ENCODE peak calls at places on chromosomes 1 and 21, in seven cellular contexts. R is cardiac muscle cell, B is pancreas, P is transverse colon, V is tibial nerve, K is heart left ventricle, M is thyroid gland. Y is an unnamed sample.

GRCh38 chr1:61202854-61203603 is 120.7 kb downstream of the NFIA start:
- DNase-seq in R (no peak), B (no peak), P (no peak), V (no peak), K (no peak), M (no peak), Y (no peak)

GRCh38 chr1:192402571-192402970 is 85.8 kb downstream of the RGS21 start:
- DNase-seq in R (no peak), B (no peak), P (no peak), V (no peak), K (no peak), M (no peak), Y (no peak)

GRCh38 chr1:56416385-56416972 is 162.9 kb downstream of the PLPP3 start:
- DNase-seq in R (peak; percentile 65), B (no peak), P (no peak), V (no peak), K (no peak), M (no peak), Y (no peak)

GRCh38 chr1:84719477-84720274 is 29.4 kb upstream of the SSX2IP start:
- DNase-seq in R (peak; percentile 44), B (no peak), P (no peak), V (no peak), K (no peak), M (no peak), Y (no peak)

GRCh38 chr1:205600085-205600484 is 31.7 kb downstream of the ELK4 start:
- DNase-seq in R (peak; percentile 72), B (peak; percentile 1), P (no peak), V (no peak), K (no peak), M (no peak), Y (no peak)

GRCh38 chr1:89873757-89874156 is 52.9 kb downstream of the LRRC8D start:
- DNase-seq in R (peak; percentile 91), B (no peak), P (no peak), V (no peak), K (no peak), M (no peak), Y (no peak)

GRCh38 chr21:40053007-40053406 is 185.8 kb downstream of the PCP4 start:
- DNase-seq in R (no peak), B (no peak), P (peak; percentile 13), V (peak; percentile 36), K (peak; percentile 69), M (peak; percentile 86), Y (no peak)

GRCh38 chr1:115647919-115648597 is 6.3 kb downstream of the VANGL1 start:
- DNase-seq in R (no peak), B (no peak), P (no peak), V (no peak), K (peak; percentile 49), M (no peak), Y (no peak)

GRCh38 chr21:17461014-17461413 is 51.8 kb upstream of the CXADR start:
- DNase-seq in R (peak; percentile 89), B (peak; percentile 38), P (no peak), V (no peak), K (peak; percentile 70), M (no peak), Y (no peak)

GRCh38 chr1:203495845-203496244 is 1.9 kb downstream of the OPTC start:
- DNase-seq in R (no peak), B (no peak), P (no peak), V (no peak), K (no peak), M (no peak), Y (no peak)
- H3K4me1 ChIP-seq in R (no peaks in the 10 kb centered on the region), B (no peaks in the 10 kb centered on the region), P (no peaks in the 10 kb centered on the region), V (no peaks in the 10 kb centered on the region), K (no peaks in the 10 kb centered on the region), M (no peaks in the 10 kb centered on the region), Y (peaks cover 4% of the 10 kb centered on the region)

GRCh38 chr1:204203206-204203767 is 7.0 kb upstream of the KISS1 start:
- DNase-seq in R (no peak), B (no peak), P (no peak), V (no peak), K (no peak), M (no peak), Y (no peak)
- H3K27me3 ChIP-seq in R (peaks cover 17% of the 10 kb centered on the region), B (no peaks in the 10 kb centered on the region), P (peaks cover 26% of the 10 kb centered on the region), V (peaks cover 19% of the 10 kb centered on the region), K (no peaks in the 10 kb centered on the region), M (no peaks in the 10 kb centered on the region), Y (no peaks in the 10 kb centered on the region)

GRCh38 chr1:153546796-153547559 is 1.4 kb upstream of the S100A4 start:
- DNase-seq in R (no peak), B (no peak), P (peak; percentile 6), V (no peak), K (no peak), M (peak; percentile 84), Y (no peak)

GRCh38 chr1:153545067-153546055 is at the start of gene S100A4:
- DNase-seq in R (peak; percentile 95), B (peak; percentile 93), P (peak; percentile 97), V (peak; percentile 94), K (peak; percentile 95), M (peak; percentile 98), Y (peak; percentile 81)

GRCh38 chr1:153547560-153548551 is 1.2 kb downstream of the S100A3 start:
- DNase-seq in R (no peak), B (no peak), P (peak; percentile 7), V (no peak), K (no peak), M (no peak), Y (no peak)

GRCh38 chr1:153544453-153545066 is 1.0 kb downstream of the S100A4 start:
- DNase-seq in R (no peak), B (no peak), P (no peak), V (no peak), K (no peak), M (no peak), Y (no peak)

DNA sequence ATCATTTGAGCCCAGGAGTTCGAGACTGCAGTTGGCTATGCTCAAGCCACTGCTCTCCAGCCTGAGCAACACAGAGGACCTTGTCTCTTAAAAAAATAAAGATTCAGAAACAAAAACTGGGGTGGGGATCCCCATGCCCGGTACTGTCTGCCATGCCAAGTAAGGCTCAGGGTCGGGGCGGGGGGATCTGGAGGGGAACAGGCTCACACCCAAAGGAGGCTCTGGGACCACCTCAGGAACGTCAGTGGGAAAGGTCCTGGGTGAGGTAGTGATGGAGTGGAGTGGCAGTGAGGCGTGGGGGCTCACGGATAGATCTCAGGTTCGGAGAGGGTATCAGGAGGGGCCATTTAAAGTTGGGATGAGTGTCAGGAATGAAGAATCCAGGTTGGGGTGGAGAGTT is 765 bp upstream of the S100A4 start:
- DNase-seq in R (no peak), B (no peak), P (no peak), V (no peak), K (no peak), M (no peak), Y (no peak)
- H3K4me1 ChIP-seq in R (peaks cover 24% of the 10 kb centered on the region), B (peaks cover 20% of the 10 kb centered on the region), P (peaks cover 61% of the 10 kb centered on the region), V (peaks cover 59% of the 10 kb centered on the region), K (peaks cover 67% of the 10 kb centered on the region), M (peaks cover 41% of the 10 kb centered on the region), Y (peaks cover 16% of the 10 kb centered on the region)

DNA sequence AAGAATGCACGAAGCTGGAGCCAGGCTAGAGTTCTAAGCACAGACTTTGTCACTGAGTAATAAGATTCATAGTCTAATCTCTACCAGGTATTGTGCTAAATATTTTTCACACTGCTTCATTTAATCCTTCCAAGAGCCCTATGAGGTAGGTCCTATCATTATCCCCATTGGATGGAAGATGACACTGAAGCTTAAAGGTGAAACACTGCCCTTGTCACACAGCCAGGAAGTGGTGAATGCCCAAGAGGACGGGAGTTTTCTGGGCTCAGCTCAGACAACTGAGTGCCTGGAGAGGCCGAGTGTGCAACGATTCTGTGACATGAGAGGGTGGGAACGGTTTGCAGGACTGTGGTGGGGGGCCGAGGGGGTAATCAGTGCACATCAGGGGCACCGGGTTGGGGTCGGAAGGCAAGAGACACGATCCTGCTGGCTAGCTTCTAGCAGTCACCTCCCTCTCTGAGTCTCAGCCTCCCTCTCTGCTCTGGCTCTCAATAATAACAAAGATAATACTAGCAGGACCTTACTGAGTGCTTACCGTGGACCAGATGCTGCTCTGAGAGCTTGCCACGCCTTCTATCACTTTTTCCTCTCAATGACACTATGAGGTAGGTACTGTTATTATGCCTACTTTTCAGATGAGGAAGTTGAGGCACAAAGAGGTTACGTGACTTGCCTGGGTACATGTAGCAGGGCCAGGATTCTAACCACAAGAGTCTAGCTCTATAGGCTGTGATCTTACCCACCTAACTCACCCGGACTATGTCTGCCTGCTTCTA is 12.4 kb downstream of the KCNQ4 start:
- DNase-seq in R (no peak), B (no peak), P (no peak), V (no peak), K (no peak), M (no peak), Y (no peak)
- H3K27me3 ChIP-seq in R (no peaks in the 10 kb centered on the region), B (no peaks in the 10 kb centered on the region), P (no peaks in the 10 kb centered on the region), V (no peaks in the 10 kb centered on the region), K (no peaks in the 10 kb centered on the region), M (no peaks in the 10 kb centered on the region), Y (no peaks in the 10 kb centered on the region)

GRCh38 chr1:6969762-6970161 is 184.5 kb downstream of the CAMTA1 start:
- DNase-seq in R (no peak), B (no peak), P (no peak), V (no peak), K (no peak), M (no peak), Y (no peak)
- H3K4me1 ChIP-seq in R (peaks cover 12% of the 10 kb centered on the region), B (no peaks in the 10 kb centered on the region), P (no peaks in the 10 kb centered on the region), V (no peaks in the 10 kb centered on the region), K (no peaks in the 10 kb centered on the region), M (no peaks in the 10 kb centered on the region), Y (no peaks in the 10 kb centered on the region)

DNA sequence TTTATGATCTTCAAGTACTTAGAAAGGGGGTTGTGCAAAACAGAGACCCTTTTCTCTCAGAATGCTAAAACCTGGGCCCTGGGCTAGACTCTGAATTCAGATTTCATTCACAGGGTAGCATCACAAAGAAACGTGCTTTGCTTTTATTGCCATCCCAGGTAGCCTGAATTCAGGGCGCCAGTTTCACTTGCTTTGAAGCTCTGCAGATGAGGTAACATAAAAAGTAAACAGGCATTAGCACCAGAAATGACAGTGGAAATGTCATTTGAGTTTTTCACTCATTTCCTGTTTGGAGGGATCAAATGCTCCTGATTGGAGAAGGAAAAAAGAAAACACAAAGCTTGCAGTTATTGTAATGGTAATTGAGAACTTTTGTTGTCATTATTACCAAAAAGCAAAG is 2.6 kb downstream of the SYPL2 start:
- DNase-seq in R (no peak), B (no peak), P (no peak), V (no peak), K (no peak), M (no peak), Y (no peak)
- H3K27me3 ChIP-seq in R (peaks cover 29% of the 10 kb centered on the region), B (no peaks in the 10 kb centered on the region), P (peaks cover 83% of the 10 kb centered on the region), V (peaks cover 65% of the 10 kb centered on the region), K (no peaks in the 10 kb centered on the region), M (no peaks in the 10 kb centered on the region), Y (peaks cover 13% of the 10 kb centered on the region)

GRCh38 chr1:162951553-162952315 is 90.8 kb upstream of the CCDC190 start:
- DNase-seq in R (peak; percentile 23), B (no peak), P (no peak), V (no peak), K (no peak), M (no peak), Y (no peak)

GRCh38 chr1:162954824-162955223 is 93.8 kb upstream of the CCDC190 start:
- DNase-seq in R (peak; percentile 86), B (no peak), P (no peak), V (no peak), K (no peak), M (no peak), Y (no peak)

GRCh38 chr1:162956922-162957321 is 95.9 kb upstream of the CCDC190 start:
- DNase-seq in R (no peak), B (no peak), P (no peak), V (no peak), K (no peak), M (no peak), Y (no peak)
- H3K4me1 ChIP-seq in R (no peaks in the 10 kb centered on the region), B (no peaks in the 10 kb centered on the region), P (no peaks in the 10 kb centered on the region), V (no peaks in the 10 kb centered on the region), K (no peaks in the 10 kb centered on the region), M (no peaks in the 10 kb centered on the region), Y (no peaks in the 10 kb centered on the region)